ENCODE peak calls at places on chromosomes 16 and 17, in four cellular contexts. U is caudate nucleus, T is A172, K is mesendoderm. B is an unnamed sample.

GRCh38 chr17:7912927-7913524 is 3.1 kb downstream of the RNF227 start:
- DNase-seq in T (peak), U (no peak), K (peak), B (no peak)

GRCh38 chr17:21228111-21228510 is 14.2 kb upstream of the TMEM11 start:
- DNase-seq in T (no peak), U (no peak), K (no peak), B (no peak)

GRCh38 chr17:56358651-56359050 is 205.4 kb downstream of the ANKFN1 start:
- DNase-seq in U (no peak), K (no peak), T (peak), B (no peak)

GRCh38 chr17:7932949-7933348 is 943 bp downstream of the CNTROB start:
- DNase-seq in T (peak), K (peak), U (no peak), B (peak)

GRCh38 chr16:66588981-66589713 is 9.9 kb downstream of the CMTM2 start:
- DNase-seq in U (no peak), T (peak), K (peak), B (peak)

GRCh38 chr17:7883781-7884386 is 4.7 kb upstream of the CHD3 start:
- DNase-seq in K (no peak), T (peak), U (no peak), B (no peak)

GRCh38 chr16:81445143-81445922 is 725 bp downstream of the CMIP start:
- DNase-seq in T (no peak), U (no peak), K (no peak), B (no peak)

GRCh38 chr16:25270577-25270976 is 12.9 kb upstream of the ZKSCAN2 start:
- DNase-seq in K (no peak), U (no peak), T (no peak), B (no peak)